ENCODE peak calls at places on chromosomes 11 and 22, in five cellular contexts. P, N, O, A and F are unnamed samples.

GRCh38 chr11:66727883-66728759 is 895 bp downstream of the SPTBN2 start:
- DNase-seq in P (no peak), N (no peak), O (no peak), A (no peak), F (peak)

GRCh38 chr22:41380993-41381328 is 781 bp upstream of the TEF start:
- DNase-seq in P (peak), N (no peak), O (peak), A (peak), F (no peak)

GRCh38 chr11:120599816-120600420 is 88.4 kb downstream of the GRIK4 start:
- DNase-seq in P (peak), N (no peak), O (no peak), A (no peak), F (no peak)

GRCh38 chr11:46643531-46643930 is 26.2 kb downstream of the ATG13 start:
- DNase-seq in P (no peak), N (no peak), O (no peak), A (no peak), F (no peak)

GRCh38 chr11:91946397-91947090 is 278.1 kb upstream of the FAT3 start:
- DNase-seq in P (no peak), N (no peak), O (peak), A (no peak), F (no peak)

GRCh38 chr11:64120951-64121569 is 44.9 kb downstream of the MACROD1 start:
- DNase-seq in P (peak), N (no peak), O (peak), A (no peak), F (no peak)

GRCh38 chr11:31995525-31996123 is 95.2 kb upstream of the RCN1 start:
- DNase-seq in P (no peak), N (no peak), O (peak), A (no peak), F (no peak)

GRCh38 chr22:40326905-40327735 is 19.2 kb upstream of the ADSL start:
- DNase-seq in P (no peak), N (no peak), O (peak), A (no peak), F (no peak)

GRCh38 chr11:95398437-95399112 is 167.6 kb upstream of the SESN3 start:
- DNase-seq in P (no peak), N (no peak), O (peak), A (no peak), F (no peak)

GRCh38 chr11:128467610-128468041 is 119.7 kb downstream of the ETS1 start:
- DNase-seq in P (no peak), N (no peak), O (peak), A (no peak), F (no peak)

GRCh38 chr11:119787074-119787461 is 58.1 kb upstream of the NECTIN1 start:
- DNase-seq in P (peak), N (no peak), O (no peak), A (no peak), F (no peak)

GRCh38 chr11:34339149-34340064 is 18.4 kb downstream of the ABTB2 start:
- DNase-seq in P (peak), N (no peak), O (no peak), A (no peak), F (no peak)

GRCh38 chr11:78453140-78453935 is 35.7 kb upstream of the GAB2 start:
- DNase-seq in P (no peak), N (no peak), O (peak), A (no peak), F (no peak)

GRCh38 chr22:49079027-49079725 is 748.5 kb downstream of the BRD1 start:
- DNase-seq in P (no peak), N (no peak), O (no peak), A (no peak), F (no peak)

GRCh38 chr11:57777969-57778317 is 16.3 kb downstream of the CTNND1 start:
- DNase-seq in P (no peak), N (no peak), O (peak), A (peak), F (no peak)

GRCh38 chr11:10351768-10352641 is 47.1 kb downstream of the ADM start:
- DNase-seq in P (no peak), N (peak), O (peak), A (peak), F (no peak)

GRCh38 chr11:68018730-68019190 is 8.6 kb downstream of the ALDH3B1 start:
- DNase-seq in P (no peak), N (no peak), O (no peak), A (no peak), F (no peak)

GRCh38 chr11:128164090-128164741 is 423.1 kb downstream of the ETS1 start:
- DNase-seq in P (no peak), N (no peak), O (no peak), A (no peak), F (no peak)

GRCh38 chr11:1502971-1503707 is 16.6 kb upstream of the MOB2 start:
- DNase-seq in P (peak), N (no peak), O (no peak), A (no peak), F (no peak)

GRCh38 chr11:2689551-2690260 is 10.1 kb downstream of the KCNQ1OT1 start:
- DNase-seq in P (no peak), N (no peak), O (no peak), A (no peak), F (no peak)

GRCh38 chr11:130403301-130403804 is 25.1 kb downstream of the ADAMTS8 start:
- DNase-seq in P (no peak), N (no peak), O (peak), A (no peak), F (no peak)

GRCh38 chr22:42383287-42383686 is 48.9 kb downstream of the NFAM1 start:
- DNase-seq in P (no peak), N (no peak), O (no peak), A (no peak), F (no peak)

GRCh38 chr11:104442320-104442719 is 278.4 kb upstream of the PDGFD start:
- DNase-seq in P (no peak), N (no peak), O (no peak), A (no peak), F (no peak)

GRCh38 chr11:17230867-17231851 is 23.4 kb upstream of the PIK3C2A start:
- DNase-seq in P (no peak), N (no peak), O (no peak), A (no peak), F (no peak)

GRCh38 chr11:96424693-96425092 is 34.9 kb downstream of the JRKL start:
- DNase-seq in P (no peak), N (no peak), O (peak), A (no peak), F (no peak)

GRCh38 chr11:12415567-12415966 is 38.2 kb downstream of the PARVA start:
- DNase-seq in P (no peak), N (no peak), O (no peak), A (no peak), F (no peak)

GRCh38 chr11:122756417-122756816 is 81.9 kb upstream of the CRTAM start:
- DNase-seq in P (peak), N (no peak), O (no peak), A (no peak), F (peak)

GRCh38 chr11:122757201-122757600 is 81.1 kb upstream of the CRTAM start:
- DNase-seq in P (no peak), N (no peak), O (no peak), A (no peak), F (no peak)

GRCh38 chr11:122758361-122758760 is 79.9 kb upstream of the CRTAM start:
- DNase-seq in P (no peak), N (no peak), O (no peak), A (no peak), F (no peak)

GRCh38 chr11:122755941-122756340 is 82.4 kb upstream of the CRTAM start:
- DNase-seq in P (no peak), N (no peak), O (no peak), A (no peak), F (no peak)

DNA sequence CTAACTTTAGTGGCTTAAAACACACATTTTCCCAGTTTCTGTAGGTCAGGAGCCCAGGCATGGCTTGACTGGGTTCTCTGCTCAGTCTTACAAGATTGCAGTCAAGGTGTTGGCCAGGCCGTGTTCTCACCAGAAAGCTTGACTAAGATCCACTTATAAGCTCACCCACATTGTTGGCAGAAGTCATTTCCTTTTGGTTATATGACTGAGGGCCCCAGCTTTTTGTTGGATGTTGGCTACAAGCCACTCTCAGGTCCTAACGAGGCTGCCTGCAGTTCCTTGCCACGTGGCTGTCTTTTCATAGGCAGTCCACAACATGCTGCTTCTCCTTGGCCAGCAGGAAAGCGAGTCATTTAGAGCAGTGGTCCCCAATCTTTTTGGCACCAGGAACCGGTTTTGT is 79.3 kb upstream of the CRTAM start:
- DNase-seq in P (no peak), N (no peak), O (peak), A (no peak), F (no peak)
- TF ChIP-seq CTCF in P (no peak), N (no peak), O (no peak), A (no peak), F (no peak)

DNA sequence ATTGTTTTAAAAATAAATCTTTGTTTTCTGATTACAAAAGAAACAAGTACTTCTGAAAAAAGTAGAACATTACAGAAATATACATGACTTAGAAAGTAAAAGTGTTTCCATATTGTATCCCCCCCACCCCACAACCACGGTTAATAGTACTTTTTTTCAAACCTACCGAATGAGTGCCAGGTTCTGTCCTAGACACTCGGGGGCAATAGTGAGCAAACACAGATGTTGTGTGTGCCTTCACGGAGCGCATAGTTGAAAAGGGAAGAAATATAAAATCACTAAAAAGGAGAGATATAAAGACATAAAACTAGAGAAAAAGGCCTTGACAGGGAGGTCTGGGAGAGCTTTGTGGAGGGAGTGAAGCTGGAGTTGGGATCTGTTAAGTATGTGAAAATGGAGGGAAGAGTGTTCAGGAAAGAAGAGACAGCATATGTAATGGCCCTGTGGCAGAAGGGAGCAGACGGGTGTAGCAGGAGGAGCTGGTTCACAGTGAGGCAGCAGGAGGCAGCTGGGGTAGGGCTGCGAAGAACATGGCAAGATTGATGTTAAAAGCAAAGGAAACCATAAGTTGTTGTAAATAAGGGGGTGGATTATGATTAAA is 42.1 kb upstream of the ALX4 start:
- DNase-seq in P (no peak), N (no peak), O (no peak), A (no peak), F (no peak)
- TF ChIP-seq CTCF in P (no peak), N (peak), O (no peak), A (no peak), F (no peak)

DNA sequence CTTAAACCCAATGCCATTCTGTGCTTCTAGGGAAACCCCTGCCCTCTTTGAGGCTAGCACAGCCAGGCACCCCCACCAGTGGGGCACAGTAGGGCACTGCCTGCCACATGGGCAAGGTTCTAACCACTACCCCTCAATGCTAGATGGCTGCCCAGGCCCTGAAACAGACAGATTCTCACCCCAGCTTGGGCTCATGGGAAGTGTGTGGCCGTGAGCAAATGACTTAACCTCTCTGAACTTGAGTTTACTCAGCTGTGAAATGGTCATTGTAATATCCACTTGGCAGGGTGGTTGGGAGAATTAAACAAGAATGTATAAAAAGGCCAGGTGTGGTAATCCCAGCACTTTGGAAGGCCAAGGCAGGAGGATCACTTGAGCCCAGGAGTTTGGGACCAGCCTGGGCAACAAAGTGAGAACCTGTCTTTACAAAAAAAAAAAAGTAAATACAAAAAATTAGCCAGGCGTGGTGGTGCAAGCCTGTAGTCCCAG is 22.4 kb downstream of the C22orf23 start:
- DNase-seq in P (no peak), N (no peak), O (no peak), A (peak), F (no peak)
- TF ChIP-seq CTCF in P (no peak), N (no peak), O (no peak), A (no peak), F (no peak)

GRCh38 chr22:31104869-31105268 is 2.5 kb downstream of the SELENOM start:
- DNase-seq in P (no peak), N (peak), O (no peak), A (no peak), F (no peak)
- TF ChIP-seq CTCF in P (no peak), N (peak), O (peak), A (no peak), F (no peak)

DNA sequence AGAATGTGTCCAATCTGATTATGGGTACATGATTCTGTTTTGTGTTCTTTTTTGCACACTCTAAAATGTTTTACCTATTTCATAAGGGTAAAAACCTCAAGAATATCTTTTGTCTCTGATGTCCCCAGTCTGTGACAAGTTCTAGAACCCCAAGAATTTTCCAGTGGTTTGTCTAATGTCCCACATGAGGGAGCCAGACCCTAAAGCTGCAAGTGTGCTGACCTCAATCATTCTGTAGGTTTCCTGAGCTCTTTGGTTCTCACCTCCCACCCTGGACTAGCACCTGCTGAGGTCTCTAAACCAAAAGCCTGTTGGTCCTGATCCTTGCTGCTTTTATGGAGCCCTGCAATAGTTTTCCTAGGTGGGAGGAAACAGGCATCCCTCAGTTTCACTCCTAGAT is 149.8 kb upstream of the MPPED2 start:
- DNase-seq in P (no peak), N (no peak), O (no peak), A (no peak), F (no peak)
- TF ChIP-seq CTCF in P (no peak), N (no peak), O (no peak), A (no peak), F (no peak)

GRCh38 chr11:115678942-115679341 is 174.7 kb upstream of the CADM1 start:
- DNase-seq in P (no peak), N (no peak), O (no peak), A (no peak), F (no peak)
- TF ChIP-seq CTCF in P (no peak), N (peak), O (no peak), A (no peak), F (no peak)

GRCh38 chr22:50169774-50170341 is 673 bp upstream of the PANX2 start:
- DNase-seq in P (peak), N (no peak), O (no peak), A (no peak), F (no peak)
- TF ChIP-seq CTCF in P (no peak), N (peak), O (no peak), A (no peak), F (no peak)

GRCh38 chr11:69186316-69187266 is 30.9 kb downstream of the SMIM38 start:
- DNase-seq in P (no peak), N (no peak), O (no peak), A (no peak), F (no peak)
- TF ChIP-seq CTCF in P (no peak), N (no peak), O (no peak), A (no peak), F (no peak)

GRCh38 chr11:61144511-61145179 is 16.6 kb downstream of the VPS37C start:
- DNase-seq in P (peak), N (no peak), O (no peak), A (no peak), F (no peak)

GRCh38 chr11:61146413-61146812 is 14.8 kb downstream of the VPS37C start:
- DNase-seq in P (peak), N (no peak), O (no peak), A (no peak), F (no peak)

GRCh38 chr11:61145228-61146005 is 15.8 kb downstream of the VPS37C start:
- DNase-seq in P (peak), N (no peak), O (no peak), A (no peak), F (no peak)

GRCh38 chr11:61148016-61148640 is 13.1 kb downstream of the VPS37C start:
- DNase-seq in P (peak), N (no peak), O (no peak), A (peak), F (no peak)

DNA sequence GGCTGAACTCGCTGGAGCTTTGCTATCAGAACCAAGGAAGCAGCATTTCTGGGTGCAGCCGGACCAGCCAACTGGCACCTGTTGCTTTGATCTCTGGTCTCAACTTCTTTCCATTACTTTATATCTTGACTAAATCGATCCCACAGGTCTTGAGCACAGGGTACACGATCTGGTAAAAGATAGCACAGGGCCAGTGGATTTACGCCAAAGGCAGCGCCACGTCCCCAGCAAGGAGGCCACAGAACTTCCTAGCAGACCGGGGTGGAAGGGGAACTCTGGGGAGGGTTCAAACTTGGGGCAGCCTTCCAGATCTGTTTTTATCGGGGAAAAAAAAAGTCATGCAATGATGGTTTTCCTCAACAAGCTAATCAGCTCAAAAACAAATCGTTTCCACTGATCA is 14.0 kb downstream of the VPS37C start:
- DNase-seq in P (peak), N (no peak), O (no peak), A (no peak), F (no peak)
- TF ChIP-seq CTCF in P (no peak), N (no peak), O (no peak), A (no peak), F (no peak)